ENCODE peak calls at places on chromosomes 3 and 15, in five cellular contexts. One of them, this sample, is unnamed.

GRCh38 chr15:52005748-52006701 is 13.0 kb upstream of the MAPK6 start:
- DNase-seq in uterus: no peak
- DNase-seq in T-helper 17 cell: no peak
- DNase-seq in HCT116: no peak
- DNase-seq in HAP-1: no peak
- DNase-seq in this sample: peak

GRCh38 chr3:32399030-32399620 is 7.5 kb downstream of the CMTM7 start:
- DNase-seq in uterus: no peak
- DNase-seq in T-helper 17 cell: no peak
- DNase-seq in HCT116: no peak
- DNase-seq in HAP-1: peak
- DNase-seq in this sample: peak

GRCh38 chr15:29449136-29449535 is 179.5 kb upstream of the NSMCE3 start:
- DNase-seq in uterus: no peak
- DNase-seq in T-helper 17 cell: no peak
- DNase-seq in HCT116: no peak
- DNase-seq in HAP-1: peak
- DNase-seq in this sample: no peak

GRCh38 chr3:49788056-49788455 is 1.7 kb upstream of the IP6K1 start:
- DNase-seq in uterus: no peak
- DNase-seq in T-helper 17 cell: no peak
- DNase-seq in HCT116: no peak
- DNase-seq in HAP-1: no peak
- DNase-seq in this sample: no peak

GRCh38 chr3:95334461-95334860 is 1271.6 kb downstream of the NSUN3 start:
- DNase-seq in uterus: no peak
- DNase-seq in T-helper 17 cell: no peak
- DNase-seq in HCT116: no peak
- DNase-seq in HAP-1: no peak
- DNase-seq in this sample: no peak

GRCh38 chr3:190117995-190118394 is 2.7 kb downstream of the P3H2 start:
- DNase-seq in uterus: no peak
- DNase-seq in T-helper 17 cell: no peak
- DNase-seq in HCT116: no peak
- DNase-seq in HAP-1: no peak
- DNase-seq in this sample: no peak

GRCh38 chr3:30169459-30169858 is 436.9 kb upstream of the TGFBR2 start:
- DNase-seq in uterus: no peak
- DNase-seq in T-helper 17 cell: no peak
- DNase-seq in HCT116: no peak
- DNase-seq in HAP-1: no peak
- DNase-seq in this sample: no peak

GRCh38 chr3:5585085-5585484 is 397.6 kb downstream of the EDEM1 start:
- DNase-seq in uterus: no peak
- DNase-seq in T-helper 17 cell: no peak
- DNase-seq in HCT116: no peak
- DNase-seq in HAP-1: no peak
- DNase-seq in this sample: no peak

GRCh38 chr3:32335365-32336122 is 56.1 kb upstream of the CMTM7 start:
- DNase-seq in uterus: no peak
- DNase-seq in T-helper 17 cell: no peak
- DNase-seq in HCT116: no peak
- DNase-seq in HAP-1: no peak
- DNase-seq in this sample: no peak

GRCh38 chr3:42090973-42091731 is at the start of gene TRAK1:
- DNase-seq in uterus: no peak
- DNase-seq in T-helper 17 cell: no peak
- DNase-seq in HCT116: no peak
- DNase-seq in HAP-1: no peak
- DNase-seq in this sample: peak

GRCh38 chr15:24318981-24319380 is 356.6 kb upstream of the NPAP1 start:
- DNase-seq in uterus: no peak
- DNase-seq in T-helper 17 cell: no peak
- DNase-seq in HCT116: no peak
- DNase-seq in HAP-1: no peak
- DNase-seq in this sample: no peak

GRCh38 chr3:123758081-123758564 is 126.0 kb downstream of the MYLK start:
- DNase-seq in uterus: no peak
- DNase-seq in T-helper 17 cell: no peak
- DNase-seq in HCT116: no peak
- DNase-seq in HAP-1: peak
- DNase-seq in this sample: peak

GRCh38 chr3:130429069-130430023 is 83.9 kb downstream of the COL6A5 start:
- DNase-seq in uterus: no peak
- DNase-seq in T-helper 17 cell: no peak
- DNase-seq in HCT116: no peak
- DNase-seq in HAP-1: no peak
- DNase-seq in this sample: no peak

GRCh38 chr3:45552773-45553371 is 41.7 kb upstream of the LIMD1 start:
- DNase-seq in uterus: no peak
- DNase-seq in T-helper 17 cell: no peak
- DNase-seq in HCT116: no peak
- DNase-seq in HAP-1: no peak
- DNase-seq in this sample: no peak

GRCh38 chr3:129409541-129409940 is 18.9 kb downstream of the EFCAB12 start:
- DNase-seq in uterus: no peak
- DNase-seq in T-helper 17 cell: no peak
- DNase-seq in HCT116: no peak
- DNase-seq in HAP-1: no peak
- DNase-seq in this sample: no peak

GRCh38 chr3:72105306-72105705 is 320.4 kb upstream of the PROK2 start:
- DNase-seq in uterus: no peak
- DNase-seq in T-helper 17 cell: no peak
- DNase-seq in HCT116: no peak
- DNase-seq in HAP-1: no peak
- DNase-seq in this sample: no peak

GRCh38 chr3:124965413-124965812 is 30.9 kb upstream of the MUC13 start:
- DNase-seq in uterus: no peak
- DNase-seq in T-helper 17 cell: no peak
- DNase-seq in HCT116: no peak
- DNase-seq in HAP-1: no peak
- DNase-seq in this sample: no peak

GRCh38 chr15:67593561-67593960 is 51.1 kb downstream of the MAP2K5 start:
- DNase-seq in uterus: no peak
- DNase-seq in T-helper 17 cell: no peak
- DNase-seq in HCT116: no peak
- DNase-seq in HAP-1: no peak
- DNase-seq in this sample: no peak

GRCh38 chr3:99659032-99659431 is 20.6 kb downstream of the COL8A1 start:
- DNase-seq in uterus: peak
- DNase-seq in T-helper 17 cell: no peak
- DNase-seq in HCT116: no peak
- DNase-seq in HAP-1: no peak
- DNase-seq in this sample: peak

GRCh38 chr3:180184806-180185205 is 148.1 kb upstream of the PEX5L start:
- DNase-seq in uterus: no peak
- DNase-seq in T-helper 17 cell: no peak
- DNase-seq in HCT116: no peak
- DNase-seq in HAP-1: no peak
- DNase-seq in this sample: no peak

GRCh38 chr3:54660599-54661210 is 267.2 kb downstream of the LRTM1 start:
- DNase-seq in uterus: peak
- DNase-seq in T-helper 17 cell: no peak
- DNase-seq in HCT116: no peak
- DNase-seq in HAP-1: no peak
- DNase-seq in this sample: no peak

GRCh38 chr3:196792771-196793170 is 53.1 kb downstream of the PAK2 start:
- DNase-seq in uterus: no peak
- DNase-seq in T-helper 17 cell: no peak
- DNase-seq in HCT116: no peak
- DNase-seq in HAP-1: no peak
- DNase-seq in this sample: no peak

GRCh38 chr3:48185129-48185528 is 3.1 kb downstream of the CDC25A start:
- DNase-seq in uterus: no peak
- DNase-seq in T-helper 17 cell: no peak
- DNase-seq in HCT116: no peak
- DNase-seq in HAP-1: no peak
- DNase-seq in this sample: no peak

GRCh38 chr3:114147281-114147680 is 31.6 kb downstream of the DRD3 start:
- DNase-seq in uterus: no peak
- DNase-seq in T-helper 17 cell: no peak
- DNase-seq in HCT116: no peak
- DNase-seq in HAP-1: no peak
- DNase-seq in this sample: no peak